ENCODE peak calls at places on chromosomes 6 and 20, in four cellular contexts. Q, U, V and Y are unnamed samples.

GRCh38 chr6:56073315-56073714 is 174.1 kb downstream of the COL21A1 start:
- DNase-seq in Q (no peak), U (no peak), V (no peak), Y (no peak)

GRCh38 chr20:57013741-57014140 is 252.7 kb downstream of the BMP7 start:
- DNase-seq in Q (no peak), U (peak), V (no peak), Y (peak)

GRCh38 chr6:144725731-144726522 is 440.8 kb downstream of the UTRN start:
- DNase-seq in Q (no peak), U (peak), V (peak), Y (no peak)

GRCh38 chr6:13302291-13302690 is 26.0 kb downstream of the TBC1D7 start:
- DNase-seq in Q (no peak), U (no peak), V (no peak), Y (no peak)

GRCh38 chr20:55394592-55394991 is 610.7 kb downstream of the CBLN4 start:
- DNase-seq in Q (no peak), U (no peak), V (no peak), Y (no peak)

GRCh38 chr20:10047427-10047826 is 12.6 kb downstream of the ANKEF1 start:
- DNase-seq in Q (no peak), U (peak), V (no peak), Y (no peak)

GRCh38 chr20:7505835-7506221 is 434.4 kb downstream of the HAO1 start:
- DNase-seq in Q (no peak), U (no peak), V (no peak), Y (no peak)

GRCh38 chr20:14264869-14265268 is 72.5 kb downstream of the FLRT3 start:
- DNase-seq in Q (no peak), U (peak), V (no peak), Y (no peak)

GRCh38 chr20:47295921-47296426 is 60.5 kb downstream of the ZMYND8 start:
- DNase-seq in Q (no peak), U (peak), V (no peak), Y (no peak)

GRCh38 chr20:33650111-33650752 is 11.9 kb upstream of the C20orf144 start:
- DNase-seq in Q (no peak), U (no peak), V (no peak), Y (no peak)

GRCh38 chr6:43990275-43990626 is 137.0 kb downstream of the MRPL14 start:
- DNase-seq in Q (no peak), U (no peak), V (no peak), Y (no peak)

GRCh38 chr20:58139849-58140786 is 88.3 kb downstream of the ANKRD60 start:
- DNase-seq in Q (no peak), U (no peak), V (no peak), Y (no peak)

GRCh38 chr6:1644516-1644915 is 34.8 kb downstream of the FOXC1 start:
- DNase-seq in Q (no peak), U (no peak), V (no peak), Y (no peak)

GRCh38 chr20:24935140-24935539 is 13.9 kb upstream of the CST7 start:
- DNase-seq in Q (no peak), U (no peak), V (no peak), Y (no peak)

GRCh38 chr6:148971027-148971927 is 224.4 kb downstream of the UST start:
- DNase-seq in Q (no peak), U (peak), V (no peak), Y (no peak)

GRCh38 chr20:10940941-10941340 is 267.1 kb upstream of the JAG1 start:
- DNase-seq in Q (no peak), U (no peak), V (no peak), Y (no peak)

GRCh38 chr20:46557231-46557956 is 6.9 kb upstream of the OCSTAMP start:
- DNase-seq in Q (peak), U (peak), V (no peak), Y (no peak)

GRCh38 chr6:7671076-7671475 is 54.8 kb upstream of the BMP6 start:
- DNase-seq in Q (no peak), U (peak), V (no peak), Y (no peak)

GRCh38 chr6:133890941-133891813 is 2.3 kb downstream of the TCF21 start:
- DNase-seq in Q (peak), U (no peak), V (no peak), Y (peak)

GRCh38 chr6:57302477-57302876 is 15.0 kb upstream of the PRIM2 start:
- DNase-seq in Q (no peak), U (no peak), V (no peak), Y (no peak)

GRCh38 chr6:1313755-1314503 is 2.0 kb downstream of the FOXQ1 start:
- DNase-seq in Q (no peak), U (peak), V (no peak), Y (no peak)

GRCh38 chr6:72788188-72788587 is 166.3 kb downstream of the KCNQ5 start:
- DNase-seq in Q (no peak), U (peak), V (no peak), Y (no peak)

GRCh38 chr6:105609375-105609991 is 206.6 kb upstream of the PREP start:
- DNase-seq in Q (peak), U (peak), V (no peak), Y (no peak)

GRCh38 chr6:150043096-150043495 is 17.8 kb upstream of the RAET1L start:
- DNase-seq in Q (no peak), U (no peak), V (no peak), Y (no peak)

GRCh38 chr20:46330072-46330763 is 21.9 kb upstream of the CDH22 start:
- DNase-seq in Q (no peak), U (no peak), V (peak), Y (no peak)

GRCh38 chr6:148935705-148936306 is 189.0 kb downstream of the UST start:
- DNase-seq in Q (no peak), U (peak), V (no peak), Y (no peak)

GRCh38 chr6:111812080-111813038 is 60.9 kb downstream of the FYN start:
- DNase-seq in Q (no peak), U (peak), V (no peak), Y (no peak)

GRCh38 chr6:111819458-111819857 is 53.8 kb downstream of the FYN start:
- DNase-seq in Q (no peak), U (no peak), V (no peak), Y (no peak)

GRCh38 chr6:111818539-111819226 is 54.6 kb downstream of the FYN start:
- DNase-seq in Q (no peak), U (no peak), V (no peak), Y (no peak)

GRCh38 chr6:111813247-111814162 is 59.7 kb downstream of the FYN start:
- DNase-seq in Q (no peak), U (peak), V (no peak), Y (no peak)

GRCh38 chr6:111817451-111818146 is 55.7 kb downstream of the FYN start:
- DNase-seq in Q (no peak), U (no peak), V (no peak), Y (no peak)
- H3K9ac ChIP-seq in Q (no peak), U (no peak), V (no peak), Y (no peak)

DNA sequence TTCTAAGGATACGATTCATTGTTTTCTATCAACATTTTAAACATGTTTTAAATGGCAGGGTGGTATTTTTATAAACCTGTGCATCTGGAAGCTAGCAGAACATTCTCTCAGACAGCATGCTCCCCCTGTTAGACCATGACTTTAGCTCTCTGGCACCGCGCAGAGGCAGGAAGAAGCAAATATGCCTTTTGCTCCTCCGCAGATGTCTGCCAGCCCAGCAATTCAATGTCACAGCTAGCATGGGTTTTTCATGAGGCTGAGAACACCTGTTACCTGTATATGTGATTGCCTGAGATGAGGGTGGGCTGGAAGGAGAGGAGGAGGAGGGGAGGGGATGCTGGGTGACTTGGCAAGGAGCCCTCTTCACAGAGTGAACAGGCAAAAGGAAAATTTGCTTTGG is 6.7 kb downstream of the MTCH1 start:
- DNase-seq in Q (peak), U (peak), V (peak), Y (peak)
- H3K9ac ChIP-seq in Q (no peak), U (no peak), V (no peak), Y (no peak)

DNA sequence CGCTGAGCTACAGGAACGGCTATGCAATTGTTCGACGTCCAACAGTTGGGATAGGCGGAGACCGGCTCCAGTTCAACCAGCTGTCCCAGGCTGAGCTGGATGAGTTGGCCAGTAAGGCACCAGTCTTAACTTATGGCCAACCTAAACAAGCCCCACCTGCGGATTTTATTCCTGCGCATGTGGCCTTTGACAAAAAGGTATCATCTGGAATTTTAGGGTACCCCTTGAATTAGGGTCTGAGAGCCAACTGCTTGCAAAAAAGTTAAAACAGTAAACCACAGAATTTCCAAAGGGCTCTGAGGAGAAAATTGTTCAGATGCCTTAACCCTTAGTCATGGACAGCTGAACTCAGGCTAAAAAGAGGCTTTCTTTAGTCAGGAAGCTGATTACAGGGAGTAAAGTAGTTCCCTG is 3.8 kb downstream of the EFHC1 start:
- DNase-seq in Q (peak), U (peak), V (no peak), Y (no peak)
- H3K9ac ChIP-seq in Q (peak), U (no peak), V (no peak), Y (no peak)

GRCh38 chr20:19806806-19807691 is 49.0 kb downstream of the RIN2 start:
- DNase-seq in Q (peak), U (peak), V (no peak), Y (no peak)

GRCh38 chr20:19807901-19808300 is 49.8 kb downstream of the RIN2 start:
- DNase-seq in Q (no peak), U (no peak), V (no peak), Y (no peak)

GRCh38 chr20:19802492-19803158 is 44.6 kb downstream of the RIN2 start:
- DNase-seq in Q (peak), U (peak), V (no peak), Y (no peak)

GRCh38 chr20:19799325-19799724 is 41.3 kb downstream of the RIN2 start:
- DNase-seq in Q (no peak), U (no peak), V (no peak), Y (no peak)

GRCh38 chr20:19802099-19802491 is 44.0 kb downstream of the RIN2 start:
- DNase-seq in Q (no peak), U (no peak), V (no peak), Y (no peak)
- H3K9ac ChIP-seq in Q (no peak), U (peak), V (no peak), Y (no peak)

GRCh38 chr20:43915209-43916072 is 789 bp downstream of the TOX2 start:
- DNase-seq in Q (peak), U (no peak), V (no peak), Y (no peak)
- H3K9ac ChIP-seq in Q (peak), U (no peak), V (no peak), Y (peak)